ENCODE peak calls at places on chromosome 11, in four cellular contexts. One of them, this sample, is unnamed.

GRCh38 chr11:8381343-8381742 is 117.7 kb upstream of the LMO1 start:
- DNase-seq in NCI-H1048: no peak
- DNase-seq in anterior cingulate cortex: no peak
- DNase-seq in NCI-H2171 treated with DMSO at 0.1 percent for 48 hours: no peak
- DNase-seq in this sample: no peak

GRCh38 chr11:13183094-13183825 is 94.3 kb upstream of the BMAL1 start:
- DNase-seq in NCI-H1048: no peak
- DNase-seq in anterior cingulate cortex: no peak
- DNase-seq in NCI-H2171 treated with DMSO at 0.1 percent for 48 hours: peak
- DNase-seq in this sample: peak

GRCh38 chr11:86460461-86461404 is 86.0 kb downstream of the CCDC81 start:
- DNase-seq in anterior cingulate cortex: no peak
- DNase-seq in NCI-H1048: no peak
- DNase-seq in NCI-H2171 treated with DMSO at 0.1 percent for 48 hours: no peak
- DNase-seq in this sample: no peak

GRCh38 chr11:14422052-14422813 is 63.2 kb upstream of the RRAS2 start:
- DNase-seq in anterior cingulate cortex: peak
- DNase-seq in NCI-H1048: no peak
- DNase-seq in NCI-H2171 treated with DMSO at 0.1 percent for 48 hours: peak
- DNase-seq in this sample: peak

GRCh38 chr11:107385361-107385982 is 72.2 kb downstream of the CWF19L2 start:
- DNase-seq in anterior cingulate cortex: no peak
- DNase-seq in NCI-H1048: no peak
- DNase-seq in NCI-H2171 treated with DMSO at 0.1 percent for 48 hours: no peak
- DNase-seq in this sample: no peak

GRCh38 chr11:73040046-73040445 is 102.1 kb downstream of the FCHSD2 start:
- DNase-seq in NCI-H1048: peak
- DNase-seq in anterior cingulate cortex: no peak
- DNase-seq in NCI-H2171 treated with DMSO at 0.1 percent for 48 hours: no peak
- DNase-seq in this sample: no peak

GRCh38 chr11:4891996-4892640 is 10.4 kb downstream of the OR51T1 start:
- DNase-seq in NCI-H2171 treated with DMSO at 0.1 percent for 48 hours: peak
- DNase-seq in anterior cingulate cortex: no peak
- DNase-seq in NCI-H1048: no peak
- DNase-seq in this sample: no peak

GRCh38 chr11:65558002-65558784 is at the start of gene LTBP3:
- DNase-seq in NCI-H1048: no peak
- DNase-seq in anterior cingulate cortex: no peak
- DNase-seq in NCI-H2171 treated with DMSO at 0.1 percent for 48 hours: peak
- DNase-seq in this sample: peak

GRCh38 chr11:111846063-111846462 is 25.3 kb downstream of the ALG9 start:
- DNase-seq in anterior cingulate cortex: no peak
- DNase-seq in NCI-H2171 treated with DMSO at 0.1 percent for 48 hours: no peak
- DNase-seq in NCI-H1048: no peak
- DNase-seq in this sample: no peak

GRCh38 chr11:133956650-133957633 is at the start of gene IGSF9B:
- DNase-seq in NCI-H2171 treated with DMSO at 0.1 percent for 48 hours: peak
- DNase-seq in anterior cingulate cortex: peak
- DNase-seq in NCI-H1048: no peak
- DNase-seq in this sample: peak

GRCh38 chr11:32838505-32839274 is 9.0 kb downstream of the PRRG4 start:
- DNase-seq in NCI-H2171 treated with DMSO at 0.1 percent for 48 hours: peak
- DNase-seq in anterior cingulate cortex: no peak
- DNase-seq in NCI-H1048: no peak
- DNase-seq in this sample: no peak